ENCODE peak calls at places on chromosomes 1 and 21, in seven cellular contexts. R, O, F, K, B, E and I are unnamed samples.

GRCh38 chr21:41850085-41850484 is 29.1 kb downstream of the PRDM15 start:
- DNase-seq in R (no peak), O (no peak), F (no peak), K (no peak), B (no peak), E (no peak), I (no peak)

GRCh38 chr1:31725777-31726535 is 22.1 kb upstream of the COL16A1 start:
- DNase-seq in R (peak), O (no peak), F (no peak), K (no peak), B (no peak), E (no peak), I (peak)

GRCh38 chr1:8358241-8358896 is 40.5 kb downstream of the SLC45A1 start:
- DNase-seq in R (no peak), O (no peak), F (no peak), K (no peak), B (no peak), E (no peak), I (no peak)

GRCh38 chr21:36966066-36966845 is at the start of gene HLCS:
- DNase-seq in R (peak), O (peak), F (peak), K (no peak), B (peak), E (peak), I (peak)

GRCh38 chr21:21200103-21200938 is 202.1 kb downstream of the NCAM2 start:
- DNase-seq in R (peak), O (no peak), F (no peak), K (no peak), B (peak), E (peak), I (no peak)

GRCh38 chr1:165403835-165404482 is 41.0 kb downstream of the RXRG start:
- DNase-seq in R (no peak), O (no peak), F (no peak), K (no peak), B (no peak), E (peak), I (peak)

GRCh38 chr21:26948194-26948593 is 18.7 kb downstream of the ADAMTS5 start:
- DNase-seq in R (no peak), O (no peak), F (no peak), K (no peak), B (no peak), E (peak), I (no peak)

GRCh38 chr1:232501174-232501573 is 128.8 kb downstream of the SIPA1L2 start:
- DNase-seq in R (no peak), O (no peak), F (no peak), K (no peak), B (no peak), E (no peak), I (no peak)

GRCh38 chr21:45643021-45643980 is at the start of gene PCBP3:
- DNase-seq in R (peak), O (peak), F (peak), K (peak), B (peak), E (no peak), I (peak)

GRCh38 chr1:2786329-2787162 is 14.9 kb downstream of the TTC34 start:
- DNase-seq in R (peak), O (peak), F (peak), K (no peak), B (peak), E (no peak), I (peak)

GRCh38 chr1:164630626-164631396 is 71.8 kb downstream of the PBX1 start:
- DNase-seq in R (no peak), O (no peak), F (no peak), K (no peak), B (no peak), E (no peak), I (no peak)

GRCh38 chr1:187264995-187265602 is 436.4 kb downstream of the PLA2G4A start:
- DNase-seq in R (no peak), O (no peak), F (no peak), K (no peak), B (peak), E (peak), I (peak)

GRCh38 chr1:61269648-61270047 is 187.3 kb downstream of the NFIA start:
- DNase-seq in R (no peak), O (no peak), F (no peak), K (no peak), B (no peak), E (no peak), I (no peak)

GRCh38 chr1:94068096-94068830 is 52.7 kb downstream of the ABCA4 start:
- DNase-seq in R (no peak), O (no peak), F (no peak), K (no peak), B (peak), E (peak), I (peak)

GRCh38 chr1:235095938-235096562 is 32.6 kb downstream of the TOMM20 start:
- DNase-seq in R (no peak), O (no peak), F (no peak), K (no peak), B (no peak), E (no peak), I (no peak)

GRCh38 chr1:115252585-115252984 is 85.5 kb downstream of the NGF start:
- DNase-seq in R (no peak), O (no peak), F (no peak), K (no peak), B (no peak), E (no peak), I (no peak)

GRCh38 chr1:94795321-94795899 is 24.7 kb upstream of the SLC44A3 start:
- DNase-seq in R (no peak), O (no peak), F (no peak), K (no peak), B (no peak), E (no peak), I (no peak)

GRCh38 chr1:118104956-118105355 is 80.1 kb downstream of the SPAG17 start:
- DNase-seq in R (no peak), O (no peak), F (no peak), K (no peak), B (no peak), E (no peak), I (no peak)

GRCh38 chr1:1436634-1437032 is 1.1 kb downstream of the VWA1 start:
- DNase-seq in R (no peak), O (no peak), F (no peak), K (no peak), B (no peak), E (no peak), I (no peak)

GRCh38 chr1:38235705-38236104 is 189.1 kb upstream of the POU3F1 start:
- DNase-seq in R (no peak), O (no peak), F (no peak), K (no peak), B (no peak), E (peak), I (no peak)

GRCh38 chr1:46522184-46522968 is 29.1 kb downstream of the KNCN start:
- DNase-seq in R (peak), O (no peak), F (no peak), K (no peak), B (peak), E (peak), I (peak)

GRCh38 chr1:67052741-67053534 is 1.0 kb downstream of the SLC35D1 start:
- DNase-seq in R (peak), O (no peak), F (peak), K (no peak), B (no peak), E (peak), I (peak)

GRCh38 chr21:45499201-45499750 is 43.0 kb downstream of the SLC19A1 start:
- DNase-seq in R (no peak), O (no peak), F (no peak), K (no peak), B (no peak), E (no peak), I (no peak)

GRCh38 chr1:202862672-202863560 is 26.0 kb downstream of the RABIF start:
- DNase-seq in R (no peak), O (no peak), F (no peak), K (no peak), B (no peak), E (no peak), I (no peak)

GRCh38 chr1:173193639-173194038 is 13.5 kb downstream of the TNFSF4 start:
- DNase-seq in R (no peak), O (no peak), F (no peak), K (no peak), B (no peak), E (peak), I (no peak)

GRCh38 chr1:105337427-105337826 is 1587.7 kb downstream of the AMY1C start:
- DNase-seq in R (no peak), O (no peak), F (no peak), K (no peak), B (no peak), E (no peak), I (no peak)

GRCh38 chr1:65949230-65949626 is 156.5 kb downstream of the PDE4B start:
- DNase-seq in R (peak), O (no peak), F (no peak), K (no peak), B (no peak), E (peak), I (peak)

GRCh38 chr1:10696977-10697376 is 99.5 kb downstream of the CASZ1 start:
- DNase-seq in R (no peak), O (no peak), F (no peak), K (no peak), B (no peak), E (peak), I (no peak)

GRCh38 chr1:185652348-185652747 is 81.8 kb upstream of the HMCN1 start:
- DNase-seq in R (no peak), O (no peak), F (no peak), K (no peak), B (no peak), E (peak), I (no peak)

GRCh38 chr1:223347583-223347982 is 16.4 kb downstream of the SUSD4 start:
- DNase-seq in R (no peak), O (no peak), F (no peak), K (no peak), B (no peak), E (no peak), I (no peak)

GRCh38 chr1:16396591-16396990 is 29.5 kb downstream of the SZRD1 start:
- DNase-seq in R (no peak), O (no peak), F (no peak), K (no peak), B (no peak), E (peak), I (no peak)

GRCh38 chr1:151868404-151868980 is 15.0 kb upstream of the THEM5 start:
- DNase-seq in R (no peak), O (no peak), F (no peak), K (no peak), B (no peak), E (no peak), I (no peak)

GRCh38 chr1:64471218-64471719 is 1.3 kb downstream of the CACHD1 start:
- DNase-seq in R (peak), O (no peak), F (no peak), K (no peak), B (no peak), E (no peak), I (peak)

GRCh38 chr21:45019887-45020537 is 54.4 kb upstream of the ADARB1 start:
- DNase-seq in R (no peak), O (no peak), F (no peak), K (no peak), B (no peak), E (no peak), I (no peak)

GRCh38 chr1:119448112-119448511 is 33.2 kb downstream of the HSD3B2 start:
- DNase-seq in R (no peak), O (no peak), F (no peak), K (no peak), B (no peak), E (peak), I (no peak)

GRCh38 chr1:112196731-112197130 is 199.3 kb upstream of the CTTNBP2NL start:
- DNase-seq in R (no peak), O (no peak), F (no peak), K (no peak), B (no peak), E (no peak), I (no peak)

GRCh38 chr1:201568859-201569294 is 29.9 kb downstream of the NAV1 start:
- DNase-seq in R (no peak), O (no peak), F (no peak), K (no peak), B (no peak), E (no peak), I (no peak)

GRCh38 chr1:155040358-155041093 is 6.9 kb downstream of the DCST1 start:
- DNase-seq in R (no peak), O (no peak), F (no peak), K (no peak), B (no peak), E (no peak), I (no peak)